ENCODE peak calls at places on chromosomes 5 and 9, in six cellular contexts. J is PC-9, L is T-cell, I is gastrocnemius medialis, V is SHP77, N is HEK293T. B is an unnamed sample.

GRCh38 chr5:172348084-172348483 is 64.5 kb upstream of the UBTD2 start:
- DNase-seq in J (no peak), L (no peak), I (no peak), V (no peak), N (no peak), B (no peak)

GRCh38 chr5:93273176-93273575 is 307.8 kb downstream of the NR2F1-AS1 start:
- DNase-seq in J (no peak), L (no peak), I (no peak), V (no peak), N (no peak), B (no peak)

GRCh38 chr9:134053401-134053871 is 14.4 kb downstream of the BRD3 start:
- DNase-seq in J (no peak), L (no peak), I (no peak), V (no peak), N (no peak), B (no peak)

GRCh38 chr9:126228779-126229444 is 97.7 kb upstream of the MVB12B start:
- DNase-seq in J (peak; percentile 70), L (peak; percentile 59), I (peak; percentile 28), V (peak; percentile 66), N (peak; percentile 90), B (peak; percentile 68)

GRCh38 chr9:134166374-134166773 is 2.0 kb upstream of the RNU6ATAC start:
- DNase-seq in J (no peak), L (no peak), I (no peak), V (no peak), N (no peak), B (no peak)

GRCh38 chr9:135126480-135127187 is 39.2 kb downstream of the OLFM1 start:
- DNase-seq in J (no peak), L (no peak), I (peak; percentile 93), V (no peak), N (no peak), B (no peak)

GRCh38 chr9:68653141-68653595 is 51.9 kb upstream of the PIP5K1B start:
- DNase-seq in J (no peak), L (no peak), I (no peak), V (no peak), N (no peak), B (peak; percentile 69)

GRCh38 chr9:101388507-101388993 is 3.7 kb upstream of the BAAT start:
- DNase-seq in J (no peak), L (no peak), I (no peak), V (peak; percentile 27), N (no peak), B (no peak)

GRCh38 chr5:163163858-163164257 is 273.5 kb upstream of the CCNG1 start:
- DNase-seq in J (no peak), L (no peak), I (no peak), V (no peak), N (no peak), B (no peak)

GRCh38 chr9:20321683-20322082 is 300.6 kb downstream of the MLLT3 start:
- DNase-seq in J (no peak), L (peak; percentile 54), I (no peak), V (no peak), N (no peak), B (no peak)

GRCh38 chr5:10250804-10251276 is 760 bp downstream of the CCT5 start:
- DNase-seq in J (no peak), L (peak; percentile 17), I (no peak), V (no peak), N (no peak), B (peak; percentile 15)

GRCh38 chr5:69492391-69493234 is at the start of gene OCLN:
- DNase-seq in J (peak; percentile 92), L (no peak), I (no peak), V (peak; percentile 72), N (peak; percentile 86), B (peak; percentile 18)

GRCh38 chr5:168177831-168178450 is 113.5 kb upstream of the WWC1 start:
- DNase-seq in J (no peak), L (no peak), I (no peak), V (no peak), N (peak; percentile 31), B (no peak)

GRCh38 chr9:124452841-124453585 is 2.8 kb downstream of the ADGRD2 start:
- DNase-seq in J (no peak), L (no peak), I (no peak), V (no peak), N (no peak), B (no peak)

GRCh38 chr9:100573655-100574260 is 4.1 kb upstream of the CAVIN4 start:
- DNase-seq in J (no peak), L (no peak), I (no peak), V (no peak), N (no peak), B (no peak)

GRCh38 chr5:168409601-168410458 is 76.4 kb upstream of the RARS1 start:
- DNase-seq in J (peak; percentile 47), L (no peak), I (no peak), V (no peak), N (no peak), B (no peak)

GRCh38 chr5:142386151-142387021 is 61.6 kb upstream of the SPRY4 start:
- DNase-seq in J (no peak), L (no peak), I (no peak), V (no peak), N (no peak), B (no peak)

GRCh38 chr5:150567031-150567680 is 59.2 kb downstream of the NDST1 start:
- DNase-seq in J (no peak), L (no peak), I (no peak), V (no peak), N (no peak), B (no peak)

GRCh38 chr9:134210908-134211810 is 46.8 kb upstream of the RNU6ATAC start:
- DNase-seq in J (no peak), L (no peak), I (peak; percentile 61), V (no peak), N (no peak), B (no peak)

GRCh38 chr5:148912714-148913398 is 86.4 kb downstream of the ADRB2 start:
- DNase-seq in J (peak; percentile 87), L (no peak), I (no peak), V (no peak), N (no peak), B (no peak)

GRCh38 chr5:45355189-45355992 is 340.8 kb downstream of the HCN1 start:
- DNase-seq in J (no peak), L (no peak), I (no peak), V (no peak), N (no peak), B (no peak)

GRCh38 chr9:91119147-91119546 is 242.6 kb downstream of the AUH start:
- DNase-seq in J (no peak), L (no peak), I (no peak), V (no peak), N (no peak), B (no peak)

GRCh38 chr9:134333234-134333873 is 7.1 kb downstream of the RXRA start:
- DNase-seq in J (no peak), L (no peak), I (no peak), V (no peak), N (no peak), B (no peak)

GRCh38 chr9:99069075-99069474 is 35.8 kb upstream of the TGFBR1 start:
- DNase-seq in J (no peak), L (no peak), I (no peak), V (no peak), N (no peak), B (no peak)

GRCh38 chr9:37937403-37937802 is 33.5 kb upstream of the SLC25A51 start:
- DNase-seq in J (no peak), L (no peak), I (no peak), V (no peak), N (peak; percentile 18), B (no peak)

GRCh38 chr5:68273717-68274409 is 58.3 kb downstream of the PIK3R1 start:
- DNase-seq in J (no peak), L (no peak), I (no peak), V (no peak), N (no peak), B (no peak)

GRCh38 chr5:56700711-56701110 is 114.6 kb upstream of the MAP3K1 start:
- DNase-seq in J (no peak), L (no peak), I (no peak), V (no peak), N (no peak), B (no peak)

GRCh38 chr9:115006660-115007059 is 76.3 kb upstream of the TNFSF8 start:
- DNase-seq in J (no peak), L (no peak), I (no peak), V (no peak), N (no peak), B (no peak)

GRCh38 chr9:79287152-79287766 is 284.5 kb upstream of the TLE4 start:
- DNase-seq in J (no peak), L (no peak), I (no peak), V (no peak), N (no peak), B (no peak)

GRCh38 chr9:86321373-86321772 is 32.8 kb downstream of the TUT7 start:
- DNase-seq in J (peak; percentile 57), L (no peak), I (no peak), V (no peak), N (no peak), B (no peak)

GRCh38 chr5:16574789-16575785 is 41.7 kb downstream of the RETREG1 start:
- DNase-seq in J (no peak), L (no peak), I (peak; percentile 62), V (no peak), N (no peak), B (no peak)

GRCh38 chr5:44329716-44330115 is 59.5 kb downstream of the FGF10 start:
- DNase-seq in J (no peak), L (no peak), I (no peak), V (no peak), N (no peak), B (no peak)

GRCh38 chr5:1507961-1508678 is 15.6 kb downstream of the LPCAT1 start:
- DNase-seq in J (no peak), L (no peak), I (no peak), V (no peak), N (no peak), B (no peak)

GRCh38 chr9:117334101-117334500 is 80.8 kb downstream of the ASTN2 start:
- DNase-seq in J (no peak), L (no peak), I (no peak), V (no peak), N (peak; percentile 5), B (no peak)